ENCODE peak calls at places on chromosomes 5 and 9, in nine cellular contexts. O, M, L, P, R, V, Y, C and T are unnamed samples.

GRCh38 chr9:214488-215448 is at the start of gene DOCK8:
- DNase-seq in R (peak), L (peak), Y (no peak), C (peak), V (peak), P (no peak), M (no peak), O (peak), T (peak)

GRCh38 chr9:93300585-93301081 is 116.7 kb downstream of the WNK2 start:
- DNase-seq in Y (peak), P (no peak), M (no peak), L (no peak), C (no peak), R (peak), O (no peak), V (no peak), T (no peak)

GRCh38 chr5:65061250-65061973 is 292.7 kb downstream of the CWC27 start:
- DNase-seq in R (no peak), Y (no peak), L (no peak), V (peak), C (no peak), O (no peak), P (no peak), M (no peak), T (no peak)

GRCh38 chr5:153159611-153160010 is 330.9 kb upstream of the GRIA1 start:
- DNase-seq in R (no peak), C (no peak), V (no peak), M (no peak), L (peak), P (no peak), O (no peak), Y (no peak), T (no peak)

GRCh38 chr9:127384016-127384730 is 12.8 kb upstream of the SLC2A8 start:
- DNase-seq in R (peak), V (no peak), P (peak), M (no peak), Y (no peak), C (no peak), O (no peak), L (no peak), T (no peak)

GRCh38 chr5:88515881-88516819 is 247.5 kb upstream of the TMEM161B start:
- DNase-seq in C (no peak), Y (no peak), L (peak), R (no peak), M (no peak), O (no peak), V (peak), P (no peak), T (no peak)

GRCh38 chr9:7234144-7234543 is 476.4 kb downstream of the KDM4C start:
- DNase-seq in Y (no peak), P (no peak), V (peak), C (no peak), M (no peak), R (no peak), L (peak), O (peak), T (no peak)

GRCh38 chr9:35424356-35425352 is 65.3 kb upstream of the RUSC2 start:
- DNase-seq in M (no peak), L (no peak), P (no peak), Y (no peak), C (no peak), R (no peak), V (no peak), O (no peak), T (no peak)

GRCh38 chr9:1939926-1940368 is 75.2 kb upstream of the SMARCA2 start:
- DNase-seq in M (no peak), P (no peak), L (no peak), Y (no peak), R (no peak), O (no peak), C (no peak), V (peak), T (no peak)

GRCh38 chr5:135230326-135230925 is 168.6 kb downstream of the MACROH2A1 start:
- DNase-seq in C (peak), R (peak), V (peak), M (no peak), L (peak), Y (no peak), O (peak), P (peak), T (no peak)

GRCh38 chr5:35442916-35443639 is 174.6 kb upstream of the SPEF2 start:
- DNase-seq in M (no peak), R (no peak), L (peak), O (no peak), V (no peak), Y (no peak), C (no peak), P (no peak), T (no peak)

GRCh38 chr5:180673371-180674252 is 24.2 kb upstream of the FLT4 start:
- DNase-seq in Y (no peak), R (no peak), O (no peak), C (no peak), L (no peak), P (no peak), M (no peak), V (no peak), T (no peak)

GRCh38 chr5:143400541-143401252 is 2.8 kb downstream of the NR3C1 start:
- DNase-seq in O (no peak), Y (peak), V (no peak), P (no peak), M (no peak), C (no peak), R (no peak), L (peak), T (no peak)

GRCh38 chr9:134625361-134626140 is 16.1 kb upstream of the COL5A1 start:
- DNase-seq in Y (no peak), V (no peak), R (peak), L (peak), M (no peak), O (no peak), C (no peak), P (peak), T (no peak)

GRCh38 chr9:124359426-124359825 is 55.8 kb downstream of the PSMB7 start:
- DNase-seq in Y (no peak), P (no peak), V (no peak), R (no peak), C (no peak), L (no peak), O (no peak), M (no peak), T (no peak)
- H3K27ac ChIP-seq in Y (no peak), P (no peak), V (no peak), R (no peak), C (no peak), L (no peak), O (no peak), M (no peak), T (no peak)

DNA sequence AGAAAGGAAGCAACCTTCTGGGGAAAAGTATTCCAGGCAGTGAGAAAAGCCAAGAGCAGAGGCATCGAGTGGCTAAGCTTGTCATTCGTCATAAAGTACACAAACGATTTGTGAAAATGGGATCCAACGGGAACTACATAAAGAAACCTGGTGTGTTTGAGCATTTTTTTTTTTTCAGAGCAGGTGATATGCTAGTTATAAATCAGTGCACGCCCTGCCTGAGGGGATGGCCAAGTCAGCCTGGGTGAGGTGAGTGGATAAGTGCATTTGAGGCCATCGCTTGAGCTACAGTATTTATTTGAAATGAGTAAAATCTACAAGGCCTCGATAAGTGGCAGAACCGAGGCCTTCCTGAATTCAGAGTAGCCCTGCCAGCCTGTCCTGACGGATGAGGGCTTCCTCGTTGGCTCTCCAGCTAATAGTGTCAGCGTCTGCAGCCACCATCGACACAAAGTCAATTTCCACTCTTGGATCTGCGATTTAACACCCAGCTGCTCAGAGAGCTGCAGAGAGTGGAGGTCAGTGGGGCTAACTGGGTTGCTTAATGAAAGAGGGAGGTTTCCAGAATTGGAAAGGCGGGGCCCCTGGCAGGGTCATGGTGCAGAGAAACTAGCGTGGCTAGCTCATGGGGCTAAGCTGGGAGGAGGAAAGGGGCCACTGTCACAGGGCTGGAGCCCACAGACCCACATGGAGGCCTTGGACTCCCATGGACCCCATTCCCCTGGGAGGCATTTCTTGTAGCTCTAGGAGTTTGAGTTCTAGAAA is 27.3 kb downstream of the PPARGC1B start:
- DNase-seq in M (no peak), L (no peak), R (no peak), O (no peak), C (no peak), Y (no peak), V (no peak), P (no peak), T (no peak)
- H3K27ac ChIP-seq in M (no peak), L (no peak), R (no peak), O (no peak), C (no peak), Y (no peak), V (no peak), P (no peak), T (peak)

GRCh38 chr5:38500861-38501260 is 55.6 kb downstream of the LIFR start:
- DNase-seq in R (no peak), O (no peak), Y (no peak), P (no peak), L (peak), M (peak), C (no peak), V (peak), T (no peak)

GRCh38 chr5:38494175-38494574 is 62.3 kb downstream of the LIFR start:
- DNase-seq in L (no peak), Y (no peak), P (no peak), M (no peak), C (no peak), O (no peak), R (no peak), V (no peak), T (no peak)

GRCh38 chr5:38497946-38498345 is 58.5 kb downstream of the LIFR start:
- DNase-seq in L (peak), Y (no peak), P (no peak), V (peak), R (no peak), M (no peak), O (no peak), C (no peak), T (no peak)
- H3K27ac ChIP-seq in L (no peak), Y (no peak), P (no peak), V (no peak), R (no peak), M (no peak), O (no peak), C (no peak), T (no peak)

GRCh38 chr5:155049569-155050383 is 36.2 kb downstream of the KIF4B start:
- DNase-seq in C (no peak), R (no peak), L (no peak), V (peak), M (no peak), Y (no peak), P (no peak), O (no peak), T (no peak)

GRCh38 chr5:155053482-155053881 is 39.9 kb downstream of the KIF4B start:
- DNase-seq in V (peak), P (no peak), C (peak), L (no peak), R (no peak), Y (no peak), O (no peak), M (no peak), T (no peak)

GRCh38 chr5:155047818-155048217 is 34.3 kb downstream of the KIF4B start:
- DNase-seq in L (no peak), M (no peak), V (no peak), P (no peak), C (no peak), Y (no peak), O (no peak), R (no peak), T (no peak)

GRCh38 chr5:155052532-155052931 is 39.0 kb downstream of the KIF4B start:
- DNase-seq in R (no peak), M (no peak), V (peak), Y (no peak), L (no peak), O (no peak), C (peak), P (no peak), T (no peak)

GRCh38 chr5:155050384-155051019 is 36.9 kb downstream of the KIF4B start:
- DNase-seq in C (no peak), O (no peak), P (no peak), L (no peak), Y (no peak), R (no peak), M (no peak), V (peak), T (no peak)
- H3K27ac ChIP-seq in C (no peak), O (no peak), P (no peak), L (no peak), Y (no peak), R (no peak), M (no peak), V (peak), T (no peak)

DNA sequence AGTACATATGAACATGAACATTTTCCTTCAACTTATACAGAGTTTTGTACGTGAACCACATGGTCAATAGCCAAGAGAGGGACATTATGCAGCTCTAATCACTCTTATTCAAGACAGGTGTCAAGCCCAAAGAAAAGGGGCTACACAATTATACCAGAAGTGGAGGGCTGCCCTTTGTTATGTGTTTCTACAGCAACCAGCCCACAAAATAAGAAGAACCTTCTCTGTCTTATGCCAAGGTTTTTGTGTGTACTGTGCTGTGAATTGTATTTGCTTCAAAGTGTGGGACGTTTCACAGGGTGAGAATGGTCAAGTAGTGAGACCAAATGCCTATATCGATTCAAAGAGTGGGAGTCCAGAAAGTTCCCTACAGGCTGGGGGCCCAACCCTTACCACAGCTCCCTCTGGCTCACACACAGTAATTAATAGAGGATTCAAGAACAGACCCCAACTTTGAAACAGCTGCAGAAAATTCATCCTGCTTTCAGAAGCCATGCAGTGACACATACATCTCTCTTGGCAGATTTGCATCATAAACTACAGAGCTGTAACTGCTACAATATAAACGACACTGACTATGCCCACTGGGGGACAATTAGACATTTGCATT is 12.9 kb downstream of the ENC1 start:
- DNase-seq in O (no peak), V (no peak), R (no peak), M (no peak), Y (no peak), L (no peak), C (no peak), P (no peak), T (no peak)
- H3K27ac ChIP-seq in O (no peak), V (peak), R (no peak), M (no peak), Y (no peak), L (no peak), C (no peak), P (no peak), T (no peak)

GRCh38 chr5:132257131-132258101 is at the start of gene PDLIM4:
- DNase-seq in M (no peak), R (peak), L (peak), O (no peak), Y (peak), C (no peak), P (peak), V (peak), T (no peak)
- H3K27ac ChIP-seq in M (peak), R (peak), L (peak), O (no peak), Y (no peak), C (no peak), P (peak), V (peak), T (peak)